ENCODE peak calls at places on chromosomes 4 and X, in four cellular contexts. One of them, this sample, is unnamed.

GRCh38 chr4:36189511-36190226 is 54.6 kb downstream of the ARAP2 start:
- DNase-seq in stimulated activated CD4-positive, alpha-beta T cell treated with anti-CD3 and anti-CD28 coated beads, Interleukin-2, amount 100 ng/mL, for 48 hours: no peak
- DNase-seq in hepatocyte: no peak
- DNase-seq in activated CD4-positive, alpha-beta T cell treated with anti-CD3 and anti-CD28 coated beads, Interleukin-2, amount 10 ng/mL, durations not matched to agents 7 days and 5 days: peak
- DNase-seq in this sample: peak

GRCh38 chrX:115311666-115312065 is 22.2 kb downstream of the LUZP4 start:
- DNase-seq in stimulated activated CD4-positive, alpha-beta T cell treated with anti-CD3 and anti-CD28 coated beads, Interleukin-2, amount 100 ng/mL, for 48 hours: no peak
- DNase-seq in activated CD4-positive, alpha-beta T cell treated with anti-CD3 and anti-CD28 coated beads, Interleukin-2, amount 10 ng/mL, durations not matched to agents 7 days and 5 days: no peak
- DNase-seq in hepatocyte: peak
- DNase-seq in this sample: no peak

GRCh38 chrX:97672138-97672537 is 788.4 kb downstream of the RPA4 start:
- DNase-seq in activated CD4-positive, alpha-beta T cell treated with anti-CD3 and anti-CD28 coated beads, Interleukin-2, amount 10 ng/mL, durations not matched to agents 7 days and 5 days: no peak
- DNase-seq in stimulated activated CD4-positive, alpha-beta T cell treated with anti-CD3 and anti-CD28 coated beads, Interleukin-2, amount 100 ng/mL, for 48 hours: no peak
- DNase-seq in hepatocyte: no peak
- DNase-seq in this sample: no peak

GRCh38 chrX:118502121-118502794 is 6.6 kb downstream of the DOCK11 start:
- DNase-seq in stimulated activated CD4-positive, alpha-beta T cell treated with anti-CD3 and anti-CD28 coated beads, Interleukin-2, amount 100 ng/mL, for 48 hours: no peak
- DNase-seq in activated CD4-positive, alpha-beta T cell treated with anti-CD3 and anti-CD28 coated beads, Interleukin-2, amount 10 ng/mL, durations not matched to agents 7 days and 5 days: no peak
- DNase-seq in hepatocyte: no peak
- DNase-seq in this sample: no peak

GRCh38 chrX:99603076-99603814 is 806.8 kb downstream of the PCDH19 start:
- DNase-seq in stimulated activated CD4-positive, alpha-beta T cell treated with anti-CD3 and anti-CD28 coated beads, Interleukin-2, amount 100 ng/mL, for 48 hours: no peak
- DNase-seq in hepatocyte: no peak
- DNase-seq in activated CD4-positive, alpha-beta T cell treated with anti-CD3 and anti-CD28 coated beads, Interleukin-2, amount 10 ng/mL, durations not matched to agents 7 days and 5 days: no peak
- DNase-seq in this sample: no peak

GRCh38 chrX:14963447-14964236 is 90.4 kb downstream of the MOSPD2 start:
- DNase-seq in activated CD4-positive, alpha-beta T cell treated with anti-CD3 and anti-CD28 coated beads, Interleukin-2, amount 10 ng/mL, durations not matched to agents 7 days and 5 days: no peak
- DNase-seq in hepatocyte: no peak
- DNase-seq in stimulated activated CD4-positive, alpha-beta T cell treated with anti-CD3 and anti-CD28 coated beads, Interleukin-2, amount 100 ng/mL, for 48 hours: no peak
- DNase-seq in this sample: no peak

GRCh38 chr4:23828779-23829178 is 61.1 kb downstream of the PPARGC1A start:
- DNase-seq in activated CD4-positive, alpha-beta T cell treated with anti-CD3 and anti-CD28 coated beads, Interleukin-2, amount 10 ng/mL, durations not matched to agents 7 days and 5 days: no peak
- DNase-seq in stimulated activated CD4-positive, alpha-beta T cell treated with anti-CD3 and anti-CD28 coated beads, Interleukin-2, amount 100 ng/mL, for 48 hours: no peak
- DNase-seq in hepatocyte: no peak
- DNase-seq in this sample: no peak

GRCh38 chr4:187174749-187175148 is 451.1 kb upstream of the FAT1 start:
- DNase-seq in hepatocyte: no peak
- DNase-seq in stimulated activated CD4-positive, alpha-beta T cell treated with anti-CD3 and anti-CD28 coated beads, Interleukin-2, amount 100 ng/mL, for 48 hours: no peak
- DNase-seq in activated CD4-positive, alpha-beta T cell treated with anti-CD3 and anti-CD28 coated beads, Interleukin-2, amount 10 ng/mL, durations not matched to agents 7 days and 5 days: no peak
- DNase-seq in this sample: no peak

GRCh38 chrX:48520455-48520854 is 1.2 kb upstream of the EBP start:
- DNase-seq in hepatocyte: no peak
- DNase-seq in stimulated activated CD4-positive, alpha-beta T cell treated with anti-CD3 and anti-CD28 coated beads, Interleukin-2, amount 100 ng/mL, for 48 hours: no peak
- DNase-seq in activated CD4-positive, alpha-beta T cell treated with anti-CD3 and anti-CD28 coated beads, Interleukin-2, amount 10 ng/mL, durations not matched to agents 7 days and 5 days: peak
- DNase-seq in this sample: no peak

GRCh38 chrX:104137496-104137895 is 19.3 kb downstream of the SLC25A53 start:
- DNase-seq in stimulated activated CD4-positive, alpha-beta T cell treated with anti-CD3 and anti-CD28 coated beads, Interleukin-2, amount 100 ng/mL, for 48 hours: no peak
- DNase-seq in activated CD4-positive, alpha-beta T cell treated with anti-CD3 and anti-CD28 coated beads, Interleukin-2, amount 10 ng/mL, durations not matched to agents 7 days and 5 days: no peak
- DNase-seq in hepatocyte: no peak
- DNase-seq in this sample: no peak

GRCh38 chrX:21708116-21708515 is 49.8 kb downstream of the SMPX start:
- DNase-seq in activated CD4-positive, alpha-beta T cell treated with anti-CD3 and anti-CD28 coated beads, Interleukin-2, amount 10 ng/mL, durations not matched to agents 7 days and 5 days: no peak
- DNase-seq in stimulated activated CD4-positive, alpha-beta T cell treated with anti-CD3 and anti-CD28 coated beads, Interleukin-2, amount 100 ng/mL, for 48 hours: no peak
- DNase-seq in hepatocyte: no peak
- DNase-seq in this sample: no peak

GRCh38 chr4:87805971-87806370 is 6.6 kb downstream of the IBSP start:
- DNase-seq in activated CD4-positive, alpha-beta T cell treated with anti-CD3 and anti-CD28 coated beads, Interleukin-2, amount 10 ng/mL, durations not matched to agents 7 days and 5 days: no peak
- DNase-seq in stimulated activated CD4-positive, alpha-beta T cell treated with anti-CD3 and anti-CD28 coated beads, Interleukin-2, amount 100 ng/mL, for 48 hours: no peak
- DNase-seq in hepatocyte: no peak
- DNase-seq in this sample: no peak

GRCh38 chr4:169116270-169116901 is 106.3 kb upstream of the CBR4 start:
- DNase-seq in hepatocyte: no peak
- DNase-seq in stimulated activated CD4-positive, alpha-beta T cell treated with anti-CD3 and anti-CD28 coated beads, Interleukin-2, amount 100 ng/mL, for 48 hours: no peak
- DNase-seq in activated CD4-positive, alpha-beta T cell treated with anti-CD3 and anti-CD28 coated beads, Interleukin-2, amount 10 ng/mL, durations not matched to agents 7 days and 5 days: no peak
- DNase-seq in this sample: no peak